ENCODE peak calls at places on chromosomes 13 and 19, in four cellular contexts. G is K562, C is HepG2, O is GM12878. X is an unnamed sample.

GRCh38 chr13:91313103-91313502 is 34.4 kb upstream of the MIR17HG start:
- DNase-seq in G (no peak), C (peak), O (no peak), X (peak)

GRCh38 chr13:105466376-105466775 is 1069.1 kb downstream of the EFNB2 start:
- DNase-seq in G (no peak), C (no peak), O (no peak), X (no peak)

GRCh38 chr19:44879309-44880065 is 11.6 kb upstream of the TOMM40 start:
- DNase-seq in G (no peak), C (no peak), O (no peak), X (no peak)

GRCh38 chr13:33797622-33798021 is 20.3 kb upstream of the RFC3 start:
- DNase-seq in G (no peak), C (no peak), O (no peak), X (no peak)

GRCh38 chr19:17766543-17767131 is 15.4 kb downstream of the FCHO1 start:
- DNase-seq in G (peak), C (peak), O (no peak), X (peak)

GRCh38 chr13:114130708-114131580 is 1.5 kb downstream of the RASA3 start:
- DNase-seq in G (peak), C (no peak), O (no peak), X (no peak)

GRCh38 chr13:109974354-109974753 is 188.0 kb upstream of the IRS2 start:
- DNase-seq in G (no peak), C (no peak), O (no peak), X (no peak)

GRCh38 chr19:32676895-32677359 is 1.3 kb downstream of the RGS9BP start:
- DNase-seq in G (no peak), C (no peak), O (no peak), X (no peak)

GRCh38 chr19:44451687-44452086 is 3.4 kb upstream of the ZNF229 start:
- DNase-seq in G (no peak), C (no peak), O (no peak), X (no peak)

GRCh38 chr19:18290250-18291018 is 9.0 kb upstream of the JUND start:
- DNase-seq in G (peak), C (no peak), O (peak), X (no peak)

GRCh38 chr13:85806553-85807175 is 7.4 kb upstream of the SLITRK6 start:
- DNase-seq in G (peak), C (peak), O (no peak), X (peak)

GRCh38 chr13:22238269-22238668 is 567.4 kb downstream of the FGF9 start:
- DNase-seq in G (no peak), C (no peak), O (no peak), X (no peak)

GRCh38 chr19:16071072-16071691 is 5.1 kb upstream of the TPM4 start:
- DNase-seq in G (no peak), C (no peak), O (no peak), X (no peak)

GRCh38 chr13:113905018-113905417 is 41.1 kb upstream of the GAS6 start:
- DNase-seq in G (no peak), C (no peak), O (no peak), X (no peak)

GRCh38 chr19:5913739-5914357 is at the start of gene CAPS:
- DNase-seq in G (no peak), C (peak), O (no peak), X (no peak)

GRCh38 chr13:98298599-98298998 is 121.5 kb upstream of the RNF113B start:
- DNase-seq in G (no peak), C (no peak), O (no peak), X (no peak)

GRCh38 chr19:51590441-51590840 is 19.4 kb downstream of the ZNF175 start:
- DNase-seq in G (no peak), C (no peak), O (no peak), X (no peak)

GRCh38 chr19:20385056-20385455 is 180.5 kb downstream of the ZNF737 start:
- DNase-seq in G (no peak), C (no peak), O (no peak), X (no peak)

GRCh38 chr13:35994131-35994966 is 136.8 kb downstream of the DCLK1 start:
- DNase-seq in G (no peak), C (no peak), O (no peak), X (no peak)

GRCh38 chr19:50465000-50465399 is 11.3 kb upstream of the EMC10 start:
- DNase-seq in G (no peak), C (peak), O (no peak), X (no peak)

GRCh38 chr13:50197705-50198104 is 182.5 kb downstream of the KCNRG start:
- DNase-seq in G (no peak), C (no peak), O (no peak), X (no peak)

GRCh38 chr19:10763399-10763798 is 45.5 kb downstream of the DNM2 start:
- DNase-seq in G (no peak), C (no peak), O (no peak), X (no peak)

GRCh38 chr19:39499082-39499642 is 415 bp downstream of the DLL3 start:
- DNase-seq in G (no peak), C (no peak), O (no peak), X (no peak)

GRCh38 chr13:45055902-45056648 is 64.2 kb upstream of the GTF2F2 start:
- DNase-seq in G (peak), C (no peak), O (no peak), X (no peak)

GRCh38 chr19:46420056-46420455 is 6.7 kb upstream of the CCDC8 start:
- DNase-seq in G (no peak), C (no peak), O (no peak), X (no peak)

GRCh38 chr19:48724796-48725753 is 5.5 kb upstream of the MAMSTR start:
- DNase-seq in G (peak), C (no peak), O (no peak), X (peak)

GRCh38 chr13:90683711-90684131 is 663.8 kb upstream of the MIR17HG start:
- DNase-seq in G (no peak), C (no peak), O (no peak), X (no peak)

DNA sequence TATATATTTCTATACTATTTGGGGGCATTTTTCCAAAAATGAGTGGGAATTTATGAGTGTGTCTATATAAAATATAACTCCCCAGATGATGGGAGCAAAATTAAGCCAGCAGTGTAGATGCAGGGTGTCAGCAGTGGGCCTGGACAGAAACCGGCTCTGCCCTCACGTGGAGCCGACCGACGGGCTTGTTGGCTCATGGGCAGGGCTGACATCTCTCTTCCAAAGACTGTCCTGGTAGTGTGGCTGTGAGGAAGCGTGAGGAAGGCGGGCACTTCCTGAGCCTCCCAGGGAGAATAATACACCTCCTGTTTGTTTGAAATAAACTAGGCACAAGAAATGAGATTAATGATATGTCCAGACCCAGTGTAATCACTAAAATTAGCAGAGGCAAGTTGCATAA is 206.5 kb downstream of the TEX29 start:
- DNase-seq in G (no peak), C (no peak), O (no peak), X (no peak)
- TF ChIP-seq FOXK2 in G (no peak), C (no peak), O (no peak), X (no peak)

GRCh38 chr13:20191311-20191901 is 1.3 kb downstream of the GJB2 start:
- DNase-seq in G (no peak), C (no peak), O (no peak), X (no peak)
- TF ChIP-seq BHLHE40 in G (no peak), C (no peak), O (no peak), X (no peak)

GRCh38 chr13:32136716-32137115 is 105.1 kb downstream of the FRY start:
- DNase-seq in G (no peak), C (no peak), O (no peak), X (no peak)

GRCh38 chr13:32135655-32136054 is 104.1 kb downstream of the FRY start:
- DNase-seq in G (no peak), C (no peak), O (no peak), X (no peak)

GRCh38 chr13:32134991-32135390 is 103.4 kb downstream of the FRY start:
- DNase-seq in G (no peak), C (no peak), O (no peak), X (no peak)

GRCh38 chr13:32136061-32136460 is 104.5 kb downstream of the FRY start:
- DNase-seq in G (no peak), C (no peak), O (no peak), X (no peak)

GRCh38 chr13:32134241-32134801 is 102.7 kb downstream of the FRY start:
- DNase-seq in G (no peak), C (no peak), O (no peak), X (no peak)
- TF ChIP-seq FOXK2 in G (no peak), C (no peak), O (no peak), X (no peak)

GRCh38 chr19:2380567-2380966 is 20.5 kb downstream of the TMPRSS9 start:
- DNase-seq in G (no peak), C (no peak), O (no peak), X (no peak)

GRCh38 chr19:2374808-2375207 is 14.7 kb downstream of the TMPRSS9 start:
- DNase-seq in G (no peak), C (no peak), O (no peak), X (no peak)

GRCh38 chr19:2381151-2381822 is 21.2 kb downstream of the TMPRSS9 start:
- DNase-seq in G (no peak), C (no peak), O (no peak), X (no peak)

GRCh38 chr19:2375341-2376121 is 15.5 kb downstream of the TMPRSS9 start:
- DNase-seq in G (no peak), C (no peak), O (no peak), X (no peak)

GRCh38 chr19:2376784-2377519 is 16.9 kb downstream of the TMPRSS9 start:
- DNase-seq in G (no peak), C (no peak), O (no peak), X (no peak)
- TF ChIP-seq BHLHE40 in G (no peak), C (no peak), O (no peak), X (no peak)

DNA sequence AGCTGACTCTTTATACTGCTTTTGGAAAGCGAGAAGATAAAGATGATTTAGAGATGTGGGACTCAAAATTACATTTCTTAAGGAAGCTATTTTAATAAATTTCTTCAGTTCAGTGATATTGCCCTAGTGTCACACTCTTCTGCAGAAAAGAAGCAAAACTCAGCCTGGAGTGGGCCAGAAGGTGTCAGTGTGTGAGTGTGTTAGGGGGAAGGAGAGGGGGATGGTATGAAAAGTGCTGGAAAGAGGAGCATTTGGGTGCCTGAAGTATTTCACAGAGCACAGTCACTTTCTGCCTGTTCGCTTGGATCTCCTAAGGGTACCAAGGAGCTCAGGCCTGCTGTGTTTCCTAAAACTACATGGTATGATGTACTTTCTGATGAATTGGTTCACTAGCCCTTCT is 84.5 kb upstream of the FRY start:
- DNase-seq in G (no peak), C (no peak), O (no peak), X (no peak)
- TF ChIP-seq FOXK2 in G (no peak), C (no peak), O (no peak), X (no peak)